ENCODE peak calls at places on chromosomes 3 and 15, in seven cellular contexts. Q, T, V, D, P, X and F are unnamed samples.

GRCh38 chr3:50132421-50133282 is 22.5 kb upstream of the SEMA3F start:
- DNase-seq in Q (peak; percentile 80), T (no peak), V (no peak), D (no peak), P (no peak), X (no peak), F (no peak)

GRCh38 chr3:126184465-126185000 is 4.1 kb upstream of the ALDH1L1 start:
- DNase-seq in Q (no peak), T (no peak), V (no peak), D (no peak), P (no peak), X (no peak), F (no peak)

GRCh38 chr3:130973401-130973800 is 53.2 kb downstream of the ASTE1 start:
- DNase-seq in Q (no peak), T (no peak), V (no peak), D (no peak), P (no peak), X (no peak), F (no peak)

GRCh38 chr15:90142216-90143175 is 40.2 kb upstream of the IDH2 start:
- DNase-seq in Q (no peak), T (no peak), V (no peak), D (no peak), P (no peak), X (no peak), F (no peak)

GRCh38 chr3:128584412-128585020 is 66.1 kb downstream of the RPN1 start:
- DNase-seq in Q (peak; percentile 93), T (peak; percentile 84), V (peak; percentile 54), D (peak; percentile 92), P (peak; percentile 83), X (peak; percentile 73), F (peak; percentile 14)

GRCh38 chr3:179450321-179450720 is 949 bp downstream of the GNB4 start:
- DNase-seq in Q (no peak), T (no peak), V (no peak), D (no peak), P (peak; percentile 12), X (no peak), F (no peak)

GRCh38 chr3:128698211-128699011 is 27.6 kb upstream of the RAB7A start:
- DNase-seq in Q (peak; percentile 71), T (peak; percentile 50), V (no peak), D (no peak), P (peak; percentile 23), X (peak; percentile 43), F (no peak)

GRCh38 chr3:113147608-113148306 is 63.6 kb upstream of the BOC start:
- DNase-seq in Q (no peak), T (no peak), V (no peak), D (no peak), P (no peak), X (peak; percentile 96), F (no peak)

GRCh38 chr3:57918123-57918837 is 89.9 kb upstream of the FLNB start:
- DNase-seq in Q (no peak), T (no peak), V (no peak), D (peak; percentile 12), P (peak; percentile 87), X (no peak), F (no peak)

GRCh38 chr3:87792532-87793321 is 266.1 kb downstream of the CGGBP1 start:
- DNase-seq in Q (peak; percentile 65), T (peak; percentile 31), V (no peak), D (no peak), P (peak; percentile 5), X (no peak), F (no peak)

GRCh38 chr3:189773056-189773455 is 141.9 kb downstream of the TP63 start:
- DNase-seq in Q (no peak), T (no peak), V (no peak), D (peak; percentile 24), P (no peak), X (no peak), F (no peak)